ENCODE peak calls at places on chromosomes 12 and 14, in ten cellular contexts. U is brain microvascular endothelial cell; J is effector memory CD8-positive, alpha-beta T cell; V is KBM-7; B is NCI-H1092 treated with DMSO at 0.1 percent for 48 hours; Y is sciatic nerve; F is head of caudate nucleus; H is hypothalamus; Z is GM04504; R is CD8-positive, alpha-beta memory T cell. D is an unnamed sample.
A peak's percentile ranks its signal among the peaks of the same experiment; 100 is the strongest.

GRCh38 chr12:115438314-115438713 is 754.3 kb upstream of the TBX3 start:
- DNase-seq in U (no peak), R (no peak), B (no peak), F (no peak), Y (no peak), J (no peak), V (no peak), H (no peak), Z (no peak), D (no peak)

GRCh38 chr12:46490635-46491034 is 118.1 kb upstream of the SLC38A2 start:
- DNase-seq in J (no peak), F (no peak), Y (no peak), Z (peak; percentile 24), B (no peak), U (no peak), H (no peak), V (no peak), R (no peak), D (no peak)

GRCh38 chr14:61322011-61322798 is 826 bp downstream of the PRKCH start:
- DNase-seq in Y (no peak), B (peak; percentile 22), V (no peak), J (no peak), F (no peak), H (no peak), Z (no peak), U (no peak), R (peak; percentile 68), D (no peak)

GRCh38 chr14:104240426-104241157 is 102.2 kb downstream of the KIF26A start:
- DNase-seq in F (no peak), Y (no peak), B (peak; percentile 77), R (no peak), V (no peak), Z (no peak), U (no peak), H (no peak), J (no peak), D (no peak)

GRCh38 chr14:95428557-95428956 is 87.9 kb downstream of the SYNE3 start:
- DNase-seq in J (no peak), U (no peak), Y (no peak), B (no peak), R (no peak), V (no peak), Z (no peak), F (no peak), H (no peak), D (no peak)

GRCh38 chr12:123813349-123813748 is 51.2 kb downstream of the DNAH10 start:
- DNase-seq in U (no peak), R (no peak), F (no peak), H (no peak), V (no peak), Y (no peak), Z (peak; percentile 65), B (no peak), J (no peak), D (no peak)

GRCh38 chr12:57452181-57452936 is 2.7 kb upstream of the INHBE start:
- DNase-seq in V (peak; percentile 68), Z (peak; percentile 72), H (no peak), R (no peak), F (peak; percentile 54), Y (no peak), J (no peak), B (no peak), U (peak; percentile 84), D (peak; percentile 84)

GRCh38 chr14:29650554-29651269 is 276.9 kb downstream of the PRKD1 start:
- DNase-seq in B (no peak), H (no peak), Y (no peak), J (no peak), Z (no peak), U (no peak), R (no peak), F (no peak), V (no peak), D (peak; percentile 89)

GRCh38 chr14:50062438-50063039 is 53.8 kb downstream of the VCPKMT start:
- DNase-seq in H (no peak), B (no peak), Y (peak; percentile 34), J (peak; percentile 75), R (peak; percentile 91), U (peak; percentile 75), V (peak; percentile 90), Z (no peak), F (no peak), D (peak; percentile 85)

GRCh38 chr12:52667509-52667908 is 12.7 kb downstream of the KRT1 start:
- DNase-seq in Z (no peak), B (no peak), Y (no peak), J (no peak), U (no peak), V (no peak), F (no peak), R (no peak), H (no peak), D (no peak)

GRCh38 chr14:37985826-37986470 is 221.8 kb upstream of the SSTR1 start:
- DNase-seq in H (no peak), Z (peak; percentile 22), F (peak; percentile 7), U (peak; percentile 0), Y (no peak), J (peak; percentile 16), V (peak; percentile 58), R (peak; percentile 63), B (peak; percentile 31), D (peak; percentile 70)

GRCh38 chr12:21296751-21297406 is 37.8 kb downstream of the SLCO1A2 start:
- DNase-seq in R (no peak), V (peak; percentile 44), U (no peak), F (no peak), H (no peak), J (no peak), B (no peak), Y (no peak), Z (no peak), D (peak; percentile 54)

GRCh38 chr12:31591308-31591901 is 469 bp upstream of the DENND5B start:
- DNase-seq in B (peak; percentile 54), H (no peak), J (no peak), V (peak; percentile 53), R (no peak), F (peak; percentile 11), U (no peak), Y (no peak), Z (no peak), D (no peak)

GRCh38 chr14:34223302-34224150 is 238.5 kb downstream of the SPTSSA start:
- DNase-seq in Y (no peak), H (no peak), R (no peak), F (no peak), B (no peak), J (no peak), U (no peak), V (no peak), Z (no peak), D (no peak)

GRCh38 chr12:76256904-76257303 is 91.3 kb downstream of the BBS10 start:
- DNase-seq in U (no peak), J (no peak), H (no peak), Z (no peak), B (no peak), V (no peak), R (no peak), F (no peak), Y (no peak), D (no peak)

GRCh38 chr14:28294834-28295440 is 471.6 kb upstream of the FOXG1 start:
- DNase-seq in V (peak; percentile 64), F (no peak), J (no peak), Z (no peak), B (no peak), U (peak; percentile 19), R (no peak), H (no peak), Y (no peak), D (peak; percentile 80)

GRCh38 chr14:102248121-102248520 is 56.8 kb downstream of the MOK start:
- DNase-seq in Z (no peak), H (no peak), Y (no peak), J (no peak), F (no peak), R (no peak), U (no peak), B (no peak), V (no peak), D (no peak)

GRCh38 chr12:108720757-108721514 is 10.4 kb downstream of the CORO1C start:
- DNase-seq in B (no peak), J (no peak), R (no peak), V (no peak), Z (peak; percentile 58), Y (no peak), H (no peak), F (no peak), U (peak; percentile 57), D (no peak)

GRCh38 chr12:105090361-105090760 is 6.1 kb upstream of the ALDH1L2 start:
- DNase-seq in R (no peak), J (no peak), Y (no peak), B (no peak), H (no peak), U (no peak), F (no peak), V (no peak), Z (no peak), D (no peak)

GRCh38 chr12:62335057-62335456 is 74.9 kb downstream of the USP15 start:
- DNase-seq in Y (no peak), B (no peak), R (no peak), Z (no peak), J (no peak), H (no peak), V (no peak), F (no peak), U (no peak), D (no peak)

GRCh38 chr14:75279153-75279738 is 618 bp downstream of the FOS start:
- DNase-seq in B (peak; percentile 45), H (peak; percentile 62), J (peak; percentile 53), R (peak; percentile 80), F (peak; percentile 82), V (peak; percentile 55), Y (peak; percentile 86), Z (peak; percentile 24), U (peak; percentile 55), D (peak; percentile 49)

GRCh38 chr14:58899317-58899713 is 261.6 kb downstream of the DACT1 start:
- DNase-seq in F (no peak), J (no peak), H (no peak), Y (no peak), V (no peak), U (peak; percentile 83), B (no peak), R (no peak), Z (peak; percentile 53), D (no peak)

GRCh38 chr14:95774265-95775160 is 60.6 kb upstream of the TCL1A start:
- DNase-seq in R (no peak), F (peak; percentile 20), J (peak; percentile 36), U (peak; percentile 54), H (no peak), Y (peak; percentile 66), Z (peak; percentile 12), V (peak; percentile 46), B (peak; percentile 35), D (peak; percentile 55)

GRCh38 chr14:67285876-67286452 is 44.7 kb downstream of the PALS1 start:
- DNase-seq in J (no peak), V (peak; percentile 47), B (peak; percentile 69), Y (no peak), R (no peak), Z (peak; percentile 12), U (no peak), F (no peak), H (no peak), D (peak; percentile 66)

GRCh38 chr12:32718926-32719325 is 36.8 kb downstream of the YARS2 start:
- DNase-seq in F (no peak), U (no peak), Y (no peak), H (no peak), J (no peak), B (no peak), Z (no peak), V (no peak), R (no peak), D (no peak)

GRCh38 chr12:73935817-73936216 is 601.8 kb upstream of the ATXN7L3B start:
- DNase-seq in Y (no peak), V (no peak), F (no peak), U (no peak), J (no peak), Z (no peak), R (no peak), H (no peak), B (no peak), D (peak; percentile 51)

GRCh38 chr14:90676859-90677258 is 139.4 kb downstream of the TTC7B start:
- DNase-seq in Y (no peak), R (no peak), F (peak; percentile 40), J (no peak), V (no peak), Z (no peak), H (no peak), U (no peak), B (no peak), D (no peak)

GRCh38 chr12:88108021-88108420 is 33.9 kb downstream of the CEP290 start:
- DNase-seq in B (no peak), V (no peak), U (peak; percentile 8), H (no peak), R (no peak), Z (no peak), Y (no peak), J (no peak), F (no peak), D (no peak)

D was measured in OCI-M1.